ENCODE peak calls at places on chromosomes 4 and X, in six cellular contexts. Y is fibroblast of lung, F is psoas muscle, I is colonic mucosa, V is left lung, H is upper lobe of right lung. E is an unnamed sample.

GRCh38 chr4:149264093-149264733 is 551.4 kb downstream of the IQCM start:
- DNase-seq in F (no peak), H (no peak), I (peak; percentile 41), V (no peak), Y (peak; percentile 58), E (no peak)

GRCh38 chr4:20984011-20984836 is 284.0 kb downstream of the PACRGL start:
- DNase-seq in H (peak; percentile 62), Y (no peak), I (no peak), V (peak; percentile 78), F (peak; percentile 9), E (no peak)

GRCh38 chrX:3576886-3577516 is 136.4 kb downstream of the PRKX start:
- DNase-seq in V (no peak), H (no peak), Y (no peak), I (no peak), F (no peak), E (no peak)

GRCh38 chrX:45788941-45789348 is 588.3 kb upstream of the DIPK2B start:
- DNase-seq in V (peak; percentile 53), H (peak; percentile 64), Y (peak; percentile 77), F (peak; percentile 54), I (no peak), E (no peak)

GRCh38 chr4:170014359-170015008 is 11.7 kb downstream of the MFAP3L start:
- DNase-seq in Y (peak; percentile 93), H (no peak), F (no peak), V (no peak), I (no peak), E (no peak)

GRCh38 chrX:57595381-57595811 is 3.6 kb downstream of the ZXDB start:
- DNase-seq in V (no peak), F (no peak), Y (peak; percentile 91), H (no peak), I (no peak), E (no peak)

GRCh38 chr4:13918110-13918509 is 290.6 kb upstream of the BOD1L1 start:
- DNase-seq in V (no peak), F (peak; percentile 39), I (peak; percentile 27), H (no peak), Y (peak; percentile 99), E (no peak)

GRCh38 chrX:40097101-40097491 is 662 bp downstream of the BCOR start:
- DNase-seq in F (no peak), H (peak; percentile 69), V (peak; percentile 75), I (no peak), Y (no peak), E (no peak)

GRCh38 chr4:54940996-54941395 is 184.4 kb downstream of the KDR start:
- DNase-seq in I (no peak), F (no peak), H (no peak), V (no peak), Y (no peak), E (no peak)

GRCh38 chrX:130120321-130120731 is 10.0 kb upstream of the ELF4 start:
- DNase-seq in V (no peak), F (no peak), H (no peak), Y (no peak), I (no peak), E (no peak)

GRCh38 chrX:19589105-19589504 is 73.8 kb upstream of the MAP3K15 start:
- DNase-seq in F (no peak), H (peak; percentile 69), I (no peak), V (no peak), Y (no peak), E (no peak)

GRCh38 chr4:66636321-66636720 is 909.0 kb downstream of the CENPC start:
- DNase-seq in Y (no peak), F (no peak), V (no peak), H (no peak), I (no peak), E (no peak)

DNA sequence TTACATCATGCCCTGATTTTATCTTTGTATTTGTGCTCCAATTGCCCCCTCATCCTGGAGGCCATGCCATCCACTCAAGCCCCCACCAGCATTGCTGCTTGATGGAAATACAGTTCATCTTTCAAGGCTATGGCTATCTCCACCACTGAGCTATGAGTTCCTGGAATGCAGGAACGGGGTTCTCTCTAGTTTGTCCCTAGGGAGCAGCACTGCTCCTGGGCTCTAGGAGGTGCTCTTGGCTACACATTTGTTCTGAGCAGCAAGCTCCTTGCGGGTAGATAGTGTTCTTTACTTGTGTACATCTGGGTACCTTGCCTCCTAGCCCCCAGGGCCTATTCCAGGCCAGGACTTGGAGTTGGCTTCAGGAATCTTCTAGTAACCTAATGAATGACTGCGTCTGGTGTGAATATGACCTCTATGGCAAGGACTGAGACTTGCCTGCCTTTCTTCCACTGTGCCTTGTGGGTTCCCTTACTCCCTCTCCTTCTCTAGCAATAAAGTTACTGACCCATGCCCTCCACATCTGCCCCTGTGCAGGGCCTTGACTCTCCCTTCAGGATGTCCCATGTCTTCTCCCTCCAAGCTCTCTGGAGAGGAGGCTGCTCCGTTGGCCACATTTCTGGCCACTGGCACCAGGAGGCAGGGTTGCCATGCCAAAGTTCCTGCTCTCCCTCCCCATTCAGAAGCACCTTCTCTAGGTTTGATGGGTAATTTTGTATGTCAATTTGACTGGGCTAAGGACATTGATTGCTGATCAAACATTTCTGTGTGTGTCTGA is 7.6 kb downstream of the CITED1 start:
- DNase-seq in V (no peak), I (no peak), H (no peak), F (no peak), Y (peak; percentile 19), E (no peak)
- TF ChIP-seq CTCF in V (no peak), I (peak; percentile 31), H (peak; percentile 30), F (no peak), Y (peak; percentile 28), E (no peak)

GRCh38 chr4:51868449-51868847 is 25.5 kb downstream of the DCUN1D4 start:
- DNase-seq in H (no peak), F (no peak), Y (no peak), I (no peak), V (no peak), E (no peak)

GRCh38 chr4:51866835-51867234 is 23.9 kb downstream of the DCUN1D4 start:
- DNase-seq in I (no peak), Y (no peak), H (no peak), V (no peak), F (no peak), E (no peak)

GRCh38 chr4:51865717-51866116 is 22.8 kb downstream of the DCUN1D4 start:
- DNase-seq in H (no peak), Y (no peak), V (no peak), F (no peak), I (no peak), E (no peak)

GRCh38 chr4:51870441-51871188 is 27.7 kb downstream of the DCUN1D4 start:
- DNase-seq in I (no peak), H (no peak), V (no peak), F (no peak), Y (peak; percentile 11), E (no peak)

DNA sequence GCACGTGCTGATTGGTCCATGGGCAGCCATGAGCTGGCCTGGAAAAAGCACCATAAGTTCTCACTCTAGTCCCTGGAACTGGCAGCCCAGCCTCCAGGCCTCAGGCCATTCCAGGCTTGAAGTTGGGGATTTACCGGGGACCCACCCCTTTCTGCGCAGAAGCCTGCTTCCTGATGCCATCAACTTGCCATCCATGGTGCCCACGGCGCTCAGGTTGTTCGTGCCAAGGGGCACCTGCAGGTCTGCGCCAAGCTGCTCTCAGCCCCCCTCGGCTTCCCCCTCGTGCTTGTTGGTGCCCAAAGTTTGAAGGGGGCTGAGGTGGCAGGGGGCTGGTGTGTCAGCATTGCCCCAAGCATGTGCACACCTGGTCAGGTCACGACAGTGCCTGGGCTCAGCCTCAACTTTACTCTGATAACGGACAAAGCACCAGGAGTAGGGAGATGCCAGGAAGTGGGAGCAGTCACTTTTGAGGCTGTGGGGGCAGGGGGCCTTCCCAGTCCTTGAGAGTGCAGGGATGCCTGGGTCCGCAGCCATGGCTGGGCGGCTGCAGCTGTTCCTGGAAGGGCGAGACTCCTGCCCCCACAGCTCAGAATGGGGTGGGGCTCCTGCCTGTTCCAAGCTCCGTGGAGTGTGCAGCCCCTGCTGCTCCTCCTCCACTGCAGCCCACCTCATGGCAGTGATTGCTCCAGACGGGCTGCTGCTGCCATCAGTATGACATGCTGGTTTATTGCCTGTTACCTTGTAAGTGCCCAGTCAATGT is 24.9 kb downstream of the DCUN1D4 start:
- DNase-seq in F (no peak), H (no peak), Y (no peak), I (no peak), V (no peak), E (no peak)
- H3K27ac ChIP-seq in F (no peak overlapping the region), H (no peak overlapping the region), Y (no peak overlapping the region), I (no peak overlapping the region), V (no peak overlapping the region), E (no peak overlapping the region)

DNA sequence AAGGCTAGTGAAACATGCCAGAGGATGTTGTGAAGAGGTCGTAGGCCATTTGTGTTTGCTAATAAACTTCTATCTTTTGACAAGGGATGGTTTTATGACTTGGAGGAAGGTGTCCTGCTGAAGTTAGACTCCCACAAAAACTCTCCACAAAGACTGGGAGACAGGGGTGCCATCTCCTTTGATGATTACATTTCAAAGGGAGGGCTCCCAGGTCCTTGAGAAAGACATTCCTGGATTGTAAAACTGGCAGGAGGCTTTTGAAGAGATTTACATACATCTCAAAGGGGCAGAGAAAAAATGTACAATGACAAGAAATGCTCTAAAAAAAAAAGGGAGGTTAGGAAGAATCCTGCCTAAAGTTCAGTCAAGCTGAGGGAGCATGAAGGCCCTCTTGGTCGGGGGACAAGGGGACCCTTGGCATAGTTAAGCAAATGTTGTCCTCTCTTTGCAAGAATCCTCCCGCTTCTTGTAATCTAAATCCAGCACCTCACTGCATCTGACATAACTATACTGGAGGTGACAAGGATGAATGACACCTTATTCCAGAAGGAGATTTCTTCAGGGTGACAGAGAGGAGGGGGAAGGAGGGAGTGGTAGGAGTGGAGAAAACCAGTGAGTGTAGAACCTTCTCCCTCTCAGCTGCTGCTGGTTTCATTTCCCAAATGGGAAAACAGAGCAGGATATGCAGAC is 41.0 kb upstream of the MGST2 start:
- DNase-seq in H (no peak), V (no peak), Y (no peak), F (no peak), I (no peak), E (no peak)
- H3K4me3 ChIP-seq in H (no peak overlapping the region), V (no peak overlapping the region), Y (no peak overlapping the region), F (no peak overlapping the region), I (no peak overlapping the region), E (no peak overlapping the region)

DNA sequence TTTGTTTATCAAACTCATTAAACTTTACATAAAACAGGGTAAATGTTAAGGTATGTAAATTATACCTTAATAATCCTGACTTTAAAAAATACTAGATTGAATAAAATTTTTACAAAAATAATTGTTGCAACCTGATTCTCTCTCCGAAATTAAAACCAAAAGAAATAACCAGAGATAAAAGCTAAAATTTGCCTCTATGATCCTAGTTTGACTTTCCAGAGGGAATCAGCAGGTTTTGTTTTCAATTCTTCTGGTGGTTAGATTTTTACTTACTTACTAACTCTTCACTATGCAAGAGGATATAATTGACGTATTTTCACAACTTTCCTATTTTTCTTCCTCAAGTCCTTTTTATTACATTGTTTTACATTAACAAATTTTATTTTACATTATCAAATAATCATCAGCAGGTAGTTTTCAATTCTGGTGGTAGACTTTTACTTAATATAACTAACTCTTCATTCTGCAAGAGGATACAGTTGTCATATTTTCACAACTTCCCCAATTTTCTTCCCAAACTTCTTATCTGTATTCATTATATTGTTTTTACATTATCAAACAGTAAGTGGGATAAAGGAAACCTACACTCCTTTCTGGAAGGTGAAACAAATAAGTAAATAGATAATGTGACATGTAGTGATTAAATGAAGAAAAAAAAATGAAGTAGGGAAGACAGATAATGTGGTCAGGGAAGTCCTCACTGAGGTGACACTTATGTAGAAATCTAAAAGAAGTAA is 52.2 kb downstream of the TBCK start:
- DNase-seq in H (no peak), I (no peak), F (no peak), V (no peak), Y (no peak), E (no peak)
- TF ChIP-seq CTCF in H (no peak), I (no peak), F (no peak), V (no peak), Y (no peak), E (no peak)